ENCODE peak calls at places on chromosomes 6 and 20, in eight cellular contexts. H, A, M, E, D, J, W and Q are unnamed samples.

GRCh38 chr6:44224978-44225330 is 1.6 kb downstream of the SLC29A1 start:
- DNase-seq in H (no peak), D (no peak), E (no peak), A (no peak), J (no peak), W (no peak), M (no peak), Q (no peak)

GRCh38 chr6:16511723-16512584 is 249.3 kb downstream of the ATXN1 start:
- DNase-seq in W (no peak), M (no peak), A (no peak), J (no peak), E (no peak), H (peak; percentile 54), D (peak; percentile 52), Q (peak; percentile 58)

GRCh38 chr6:70219943-70220613 is 82.8 kb downstream of the COL9A1 start:
- DNase-seq in A (no peak), M (no peak), J (no peak), D (no peak), H (peak; percentile 34), W (no peak), E (no peak), Q (no peak)

GRCh38 chr6:14681699-14682487 is 564.0 kb upstream of the JARID2 start:
- DNase-seq in W (peak; percentile 79), E (no peak), J (no peak), D (no peak), M (no peak), H (no peak), A (no peak), Q (no peak)

GRCh38 chr6:162251257-162251656 is 476.3 kb downstream of the PRKN start:
- DNase-seq in E (no peak), J (no peak), H (no peak), D (no peak), W (no peak), A (no peak), M (no peak), Q (no peak)

GRCh38 chr6:90197854-90198496 is 98.7 kb downstream of the BACH2 start:
- DNase-seq in W (peak; percentile 94), M (no peak), D (no peak), J (no peak), A (peak; percentile 45), H (no peak), E (peak; percentile 80), Q (no peak)

GRCh38 chr6:111845441-111845871 is 27.8 kb downstream of the FYN start:
- DNase-seq in H (no peak), J (no peak), A (no peak), M (no peak), D (peak; percentile 25), E (no peak), W (no peak), Q (no peak)

GRCh38 chr6:31128093-31128676 is 7.9 kb upstream of the CDSN start:
- DNase-seq in A (no peak), E (peak; percentile 49), D (peak; percentile 72), M (peak; percentile 86), W (no peak), J (peak; percentile 82), H (peak; percentile 92), Q (peak; percentile 21)

GRCh38 chr20:48631114-48632016 is 196.4 kb downstream of the PREX1 start:
- DNase-seq in H (no peak), D (no peak), E (no peak), W (peak; percentile 63), A (no peak), J (no peak), M (no peak), Q (no peak)

GRCh38 chr20:9287826-9288225 is 218.9 kb downstream of the PLCB4 start:
- DNase-seq in H (peak; percentile 56), E (no peak), A (no peak), M (no peak), J (peak; percentile 32), D (no peak), W (no peak), Q (no peak)

GRCh38 chr6:33963351-33963750 is 159.5 kb upstream of the MLN start:
- DNase-seq in H (no peak), E (no peak), W (no peak), A (no peak), J (no peak), M (no peak), D (no peak), Q (no peak)

GRCh38 chr20:61832181-61832580 is 233.5 kb downstream of the TAF4 start:
- DNase-seq in A (no peak), W (no peak), D (no peak), H (no peak), E (no peak), J (no peak), M (no peak), Q (no peak)

GRCh38 chr6:163260111-163260895 is 154.2 kb upstream of the QKI start:
- DNase-seq in H (no peak), M (peak; percentile 32), E (peak; percentile 3), W (peak; percentile 41), D (no peak), J (no peak), A (no peak), Q (no peak)
- H3K4me3 ChIP-seq in H (no peak overlapping the region), M (no peak overlapping the region), E (no peak overlapping the region), W (peak overlapping the region; percentile 42), D (no peak overlapping the region), J (no peak overlapping the region), A (no peak overlapping the region), Q (no peak overlapping the region)

DNA sequence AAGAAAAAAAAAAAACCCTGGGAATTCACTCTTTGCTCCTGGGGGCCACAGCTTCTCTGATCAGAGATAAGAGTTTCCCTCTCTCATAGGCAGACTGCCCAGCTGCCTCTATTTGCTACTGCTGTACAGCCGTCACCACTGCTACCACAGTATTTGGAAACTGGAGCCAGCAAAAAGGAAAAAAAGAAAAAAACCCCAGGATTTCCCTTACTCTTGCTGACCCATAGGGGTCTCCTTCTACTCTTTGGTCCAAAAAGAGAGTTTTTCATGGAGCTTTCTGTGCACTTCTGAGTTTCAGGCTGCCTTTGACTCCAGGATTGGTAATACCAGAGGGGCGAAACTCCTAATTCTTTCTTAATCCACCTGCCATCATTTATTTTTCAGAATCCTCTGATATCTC is 89.7 kb downstream of the MDGA1 start:
- DNase-seq in H (no peak), M (no peak), D (no peak), E (peak; percentile 49), J (no peak), W (peak; percentile 63), A (no peak), Q (no peak)
- TF ChIP-seq CTCF in H (no peak), M (no peak), D (no peak), E (peak; percentile 71), J (no peak), W (peak; percentile 71), A (peak; percentile 56), Q (peak; percentile 25)

GRCh38 chr20:45861157-45862075 is 4.0 kb downstream of the ZSWIM3 start:
- DNase-seq in J (peak; percentile 35), E (no peak), H (peak; percentile 53), D (no peak), A (no peak), M (peak; percentile 66), W (no peak), Q (no peak)

GRCh38 chr20:45857836-45858250 is 429 bp downstream of the ZSWIM3 start:
- DNase-seq in J (no peak), A (no peak), W (no peak), H (no peak), E (no peak), M (no peak), D (no peak), Q (peak; percentile 15)

GRCh38 chr20:45853484-45853883 is 3.7 kb downstream of the ACOT8 start:
- DNase-seq in E (no peak), J (no peak), M (no peak), D (no peak), H (no peak), A (no peak), W (no peak), Q (no peak)

GRCh38 chr20:45860573-45861011 is 3.2 kb downstream of the ZSWIM3 start:
- DNase-seq in H (no peak), W (peak; percentile 45), J (no peak), A (no peak), D (no peak), M (no peak), E (no peak), Q (no peak)

DNA sequence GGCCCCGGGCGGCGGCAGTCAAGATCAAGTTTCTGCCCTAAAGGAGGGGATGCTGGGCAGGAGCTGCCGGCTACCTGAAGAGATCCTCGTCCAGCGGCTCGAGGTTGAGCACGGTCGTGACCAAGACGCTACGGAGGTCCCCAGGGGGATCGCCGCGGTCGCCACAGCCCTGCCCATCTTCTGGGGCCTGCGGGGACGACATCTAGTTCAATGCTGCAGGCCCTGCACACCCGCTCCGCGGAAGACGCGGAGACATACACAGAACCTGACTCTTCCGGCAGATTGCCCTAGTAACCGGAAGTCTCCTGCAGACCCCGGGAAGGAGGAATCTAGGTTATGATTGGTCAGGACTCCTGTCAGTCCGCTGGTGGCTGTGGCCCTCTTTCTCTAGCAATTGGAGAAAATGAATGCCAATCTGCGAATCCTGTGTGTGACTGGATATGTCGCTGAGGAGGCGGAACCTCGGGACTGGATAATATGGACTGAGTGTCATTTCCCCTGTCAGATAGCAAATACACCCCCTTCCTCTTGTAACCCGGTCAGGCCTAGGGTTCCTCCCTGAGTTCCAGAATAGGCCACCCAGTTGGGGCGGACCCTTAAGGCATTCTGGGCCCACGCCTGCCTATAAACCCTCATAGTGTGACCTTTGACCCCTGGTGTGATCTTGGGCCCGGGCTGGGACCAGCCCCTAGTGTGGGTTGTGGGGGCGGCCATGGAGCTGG is at the start of the genes ACOT8 and ZSWIM3:
- DNase-seq in H (peak; percentile 99), D (peak; percentile 96), A (peak; percentile 100), E (peak; percentile 100), M (peak; percentile 99), W (peak; percentile 100), J (peak; percentile 99), Q (peak; percentile 100)
- H3K4me3 ChIP-seq in H (peak within 1 kb of the TSS; percentile 80), D (peak within 1 kb of the TSS; percentile 82), A (peak within 1 kb of the TSS; percentile 85), E (peak within 1 kb of the TSS; percentile 85), M (peak within 1 kb of the TSS; percentile 86), W (peak within 1 kb of the TSS; percentile 86), J (peak within 1 kb of the TSS; percentile 91), Q (peak within 1 kb of the TSS; percentile 97)

GRCh38 chr6:121664199-121664598 is 228.8 kb downstream of the GJA1 start:
- DNase-seq in H (no peak), W (no peak), D (no peak), J (no peak), A (no peak), M (no peak), E (no peak), Q (no peak)

GRCh38 chr6:121663292-121663691 is 227.8 kb downstream of the GJA1 start:
- DNase-seq in D (no peak), A (no peak), W (no peak), E (no peak), H (no peak), M (no peak), J (no peak), Q (no peak)

GRCh38 chr6:121668259-121668658 is 232.8 kb downstream of the GJA1 start:
- DNase-seq in E (peak; percentile 80), D (no peak), A (no peak), H (no peak), W (peak; percentile 38), M (no peak), J (no peak), Q (no peak)

GRCh38 chr6:121670511-121670910 is 235.1 kb downstream of the GJA1 start:
- DNase-seq in W (peak; percentile 62), M (no peak), J (no peak), E (peak; percentile 74), H (no peak), D (no peak), A (no peak), Q (no peak)

DNA sequence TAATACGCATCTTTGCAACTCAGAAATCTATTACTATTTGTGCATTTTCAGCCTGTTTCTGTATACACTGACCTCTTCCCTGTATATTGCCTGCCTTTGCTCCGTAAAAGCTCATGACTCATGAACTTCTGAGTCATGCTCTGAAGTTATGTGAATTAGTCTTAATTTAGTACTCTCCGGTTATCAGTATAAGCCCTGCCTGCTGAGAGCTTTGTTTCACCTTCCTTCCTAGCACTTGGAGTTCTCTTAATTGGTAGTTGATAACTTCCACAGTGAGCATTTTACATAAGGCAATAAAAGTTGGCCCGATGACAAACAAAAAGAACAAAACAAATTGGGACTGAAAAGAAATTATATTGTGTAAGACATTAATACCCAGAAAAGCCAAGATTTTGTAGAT is 231.4 kb downstream of the GJA1 start:
- DNase-seq in D (no peak), W (peak; percentile 88), E (peak; percentile 83), M (no peak), J (no peak), A (peak; percentile 63), H (no peak), Q (no peak)
- TF ChIP-seq CTCF in D (no peak), W (no peak), E (no peak), M (no peak), J (no peak), A (no peak), H (no peak), Q (no peak)